ENCODE peak calls at places on chromosomes 5 and 9, in eight cellular contexts. U, M, B, H, S, A, Q and V are unnamed samples.
A peak's percentile ranks its signal among the peaks of the same experiment; 100 is the strongest.

GRCh38 chr5:143594913-143595818 is 191.7 kb upstream of the NR3C1 start:
- DNase-seq in H (peak; percentile 69), S (no peak), A (peak; percentile 43), U (no peak), Q (no peak), B (no peak), M (no peak), V (no peak)

GRCh38 chr9:33443047-33443446 is 4.3 kb downstream of the AQP3 start:
- DNase-seq in U (no peak), Q (no peak), A (peak; percentile 64), S (peak; percentile 36), B (peak; percentile 90), H (peak; percentile 61), M (no peak), V (no peak)

GRCh38 chr5:109951348-109951747 is 261.6 kb downstream of the MAN2A1 start:
- DNase-seq in M (no peak), U (no peak), H (no peak), S (no peak), Q (no peak), A (no peak), B (no peak), V (no peak)

GRCh38 chr9:95486318-95486717 is 30.5 kb downstream of the PTCH1 start:
- DNase-seq in U (no peak), M (no peak), A (no peak), B (no peak), S (peak; percentile 94), H (no peak), Q (no peak), V (no peak)

GRCh38 chr9:112784020-112784788 is 33.6 kb downstream of the SNX30 start:
- DNase-seq in H (peak; percentile 41), S (no peak), B (no peak), U (no peak), Q (peak; percentile 61), A (peak; percentile 35), M (no peak), V (peak; percentile 38)

GRCh38 chr9:125660557-125660956 is 46.5 kb downstream of the MAPKAP1 start:
- DNase-seq in U (no peak), H (no peak), S (no peak), Q (no peak), A (no peak), M (no peak), B (no peak), V (no peak)

GRCh38 chr9:88310310-88310980 is 77.8 kb upstream of the SPIN1 start:
- DNase-seq in S (no peak), B (peak; percentile 7), A (peak; percentile 13), U (no peak), H (peak; percentile 27), Q (no peak), M (no peak), V (no peak)

GRCh38 chr9:71725590-71726338 is 42.5 kb downstream of the CEMIP2 start:
- DNase-seq in B (no peak), A (peak; percentile 78), S (no peak), H (peak; percentile 90), M (peak; percentile 49), U (no peak), Q (no peak), V (peak; percentile 29)

DNA sequence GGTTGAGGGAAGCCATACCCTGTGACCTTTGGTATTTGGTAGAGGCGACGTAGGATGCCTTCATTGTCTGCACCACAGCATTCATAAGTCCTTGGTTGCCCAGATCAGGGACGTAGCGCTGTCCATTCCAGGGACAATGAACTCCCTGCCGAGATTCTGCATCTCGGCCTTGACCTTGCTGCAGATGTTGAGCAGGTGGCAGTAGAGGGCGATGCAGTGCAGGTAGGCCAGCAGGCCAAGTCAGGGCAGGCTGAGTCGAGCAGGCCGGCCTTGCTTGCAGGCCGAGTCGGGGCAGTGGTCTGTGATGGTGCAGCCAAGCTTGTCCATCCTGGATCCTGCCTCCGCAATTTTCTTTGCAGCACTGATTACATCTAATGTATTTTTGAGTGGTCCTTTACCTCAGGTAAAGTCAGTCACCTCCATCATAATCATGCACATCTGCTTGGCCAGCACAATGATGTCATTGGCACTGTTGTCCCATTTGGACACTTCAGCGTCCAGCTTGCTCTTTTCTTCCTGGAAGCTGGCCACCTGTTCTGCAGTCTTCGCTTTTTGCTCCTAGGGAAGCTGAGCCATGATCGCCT is 93.4 kb upstream of the CCDC112 start:
- DNase-seq in U (no peak), A (no peak), H (no peak), B (no peak), S (no peak), M (no peak), Q (no peak), V (no peak)
- TF ChIP-seq CTCF in U (peak; percentile 54), A (no peak), H (no peak), B (no peak), S (no peak), M (no peak), Q (no peak), V (peak; percentile 19)

DNA sequence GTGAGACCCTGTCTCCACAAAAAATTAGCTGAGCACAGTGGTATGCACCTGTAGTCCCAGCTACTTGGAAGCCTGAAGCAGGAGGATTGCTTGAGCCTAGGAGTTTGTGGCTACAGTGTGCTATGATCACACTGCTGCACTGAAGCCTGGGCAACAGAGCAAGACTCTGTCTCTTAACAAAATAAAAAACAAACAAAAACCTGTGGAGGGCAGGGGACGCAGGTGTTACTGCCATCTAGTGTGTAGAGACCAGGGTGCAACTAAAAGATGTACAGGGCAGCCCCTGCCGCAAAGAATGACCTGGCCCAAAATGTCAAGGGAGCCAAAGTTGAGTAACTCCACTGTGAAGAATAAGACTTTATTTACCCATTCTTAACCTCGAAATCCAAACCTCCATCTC is 27.1 kb downstream of the ASPN start:
- DNase-seq in Q (no peak), S (no peak), A (peak; percentile 10), U (no peak), B (no peak), H (no peak), M (no peak), V (no peak)
- TF ChIP-seq CTCF in Q (no peak), S (no peak), A (peak; percentile 33), U (peak; percentile 13), B (no peak), H (peak; percentile 8), M (peak; percentile 15), V (peak; percentile 40)

GRCh38 chr5:83703059-83703458 is 17.6 kb downstream of the HAPLN1 start:
- DNase-seq in A (no peak), H (no peak), B (no peak), Q (no peak), S (no peak), U (no peak), M (no peak), V (no peak)

DNA sequence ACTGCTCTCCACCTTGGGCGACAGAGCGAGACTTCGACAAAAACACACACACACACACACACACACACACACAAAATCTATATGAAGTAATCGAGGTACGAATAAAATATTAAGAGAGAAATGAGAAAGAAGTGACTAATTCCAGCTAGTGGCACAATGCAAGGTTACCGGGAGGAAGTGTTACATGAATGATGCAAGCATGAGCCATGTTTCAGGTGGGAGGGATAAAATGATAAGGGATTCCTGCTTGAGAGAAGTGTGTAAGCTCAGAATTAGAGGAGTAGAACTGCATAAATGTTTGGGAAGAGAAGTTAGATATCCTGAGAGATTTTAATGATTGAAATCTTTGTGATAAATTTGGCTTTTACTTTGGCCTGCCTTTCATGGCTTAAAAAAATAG is 18.8 kb downstream of the HAPLN1 start:
- DNase-seq in B (no peak), Q (no peak), H (no peak), A (peak; percentile 26), U (no peak), M (no peak), S (no peak), V (no peak)
- TF ChIP-seq CTCF in B (no peak), Q (no peak), H (no peak), A (no peak), U (no peak), M (no peak), S (no peak), V (no peak)

DNA sequence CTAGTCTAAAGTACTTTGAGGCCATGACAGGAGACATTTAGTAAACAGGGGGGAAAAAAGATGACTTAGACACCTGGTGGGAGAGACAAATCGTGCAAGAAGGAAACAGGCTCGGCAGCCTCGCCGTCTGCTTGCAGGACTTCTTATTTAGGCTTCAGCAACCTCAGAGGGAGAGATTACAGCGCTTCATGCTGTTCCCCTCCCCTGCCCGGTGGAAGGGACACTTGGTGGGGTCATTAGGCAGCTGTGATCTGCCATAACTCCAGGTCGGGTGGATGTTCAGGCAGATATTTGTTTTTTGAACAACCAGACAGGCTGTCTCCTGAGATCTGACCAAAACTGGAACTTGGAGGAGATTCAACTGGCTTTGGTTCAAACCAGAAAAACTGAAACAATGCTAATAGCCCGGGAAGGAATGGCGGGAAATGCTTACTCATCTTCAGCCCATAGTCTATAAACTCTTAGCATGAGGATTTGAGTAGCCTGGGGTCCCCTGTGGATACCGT is 38.1 kb upstream of the CD180 start:
- DNase-seq in B (peak; percentile 59), H (peak; percentile 82), Q (no peak), S (no peak), M (peak; percentile 78), U (no peak), A (peak; percentile 91), V (peak; percentile 43)
- TF ChIP-seq CTCF in B (no peak), H (no peak), Q (no peak), S (no peak), M (no peak), U (no peak), A (no peak), V (no peak)

DNA sequence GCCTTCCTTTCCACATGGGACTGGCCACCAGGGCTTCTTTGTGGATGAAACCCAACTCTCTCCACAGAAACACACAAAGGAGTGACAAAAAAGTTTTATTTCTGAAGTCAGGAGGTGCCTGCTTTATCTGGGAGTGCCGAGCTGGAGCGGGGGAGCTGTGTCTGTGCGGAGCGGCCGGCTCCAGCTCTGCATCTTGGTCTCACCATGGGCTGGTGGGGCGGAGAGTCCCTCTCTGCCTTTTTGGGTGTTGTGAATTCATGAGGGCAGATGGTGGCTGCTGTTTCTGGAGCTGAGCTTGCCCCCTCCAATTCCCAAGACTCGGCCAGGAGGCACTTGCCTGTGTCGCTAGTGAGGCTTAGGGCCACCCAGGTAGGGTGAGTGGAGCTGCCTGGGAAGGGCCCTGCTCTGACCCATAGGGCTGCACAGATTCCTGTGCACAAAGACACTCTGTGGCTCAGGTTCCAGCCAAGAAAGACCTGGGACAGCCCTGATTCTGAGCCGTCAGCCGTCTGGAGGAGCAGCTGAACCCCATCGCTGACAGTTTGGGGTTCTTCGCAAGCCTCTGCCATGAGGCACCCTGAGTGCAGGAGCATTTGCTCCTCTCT is 1.4 kb downstream of the DBH start:
- DNase-seq in B (no peak), Q (no peak), H (no peak), S (no peak), M (no peak), A (no peak), U (no peak), V (no peak)
- TF ChIP-seq CTCF in B (no peak), Q (no peak), H (no peak), S (no peak), M (no peak), A (no peak), U (no peak), V (no peak)